ENCODE peak calls at places on chromosomes 16 and 17, in four cellular contexts. D is neuronal stem cell, F is trophoblast cell, G is H1. L is an unnamed sample.

GRCh38 chr17:55023626-55024025 is 55.1 kb downstream of the STXBP4 start:
- DNase-seq in D (no peak), F (no peak), G (no peak), L (no peak)

GRCh38 chr16:89143911-89144675 is 27.5 kb upstream of the CDH15 start:
- DNase-seq in D (no peak), F (no peak), G (no peak), L (no peak)

GRCh38 chr16:82736161-82736697 is 109.5 kb downstream of the CDH13 start:
- DNase-seq in D (no peak), F (no peak), G (no peak), L (no peak)

GRCh38 chr16:69190046-69190588 is 3.2 kb downstream of the SNTB2 start:
- DNase-seq in D (no peak), F (no peak), G (no peak), L (no peak)

GRCh38 chr17:9890124-9890523 is 14.9 kb downstream of the RCVRN start:
- DNase-seq in D (peak), F (peak), G (peak), L (no peak)

GRCh38 chr16:3173892-3174617 is 13.9 kb upstream of the OR1F1 start:
- DNase-seq in D (no peak), F (no peak), G (peak), L (peak)

GRCh38 chr16:48816393-48816792 is 206.4 kb upstream of the N4BP1 start:
- DNase-seq in D (no peak), F (no peak), G (no peak), L (no peak)

GRCh38 chr16:616771-617586 is 13.8 kb upstream of the WFIKKN1 start:
- DNase-seq in D (no peak), F (no peak), G (no peak), L (no peak)

GRCh38 chr16:80023865-80024264 is 423.3 kb upstream of the MAF start:
- DNase-seq in D (no peak), F (peak), G (no peak), L (peak)

GRCh38 chr16:87635541-87636049 is 33.3 kb downstream of the JPH3 start:
- DNase-seq in D (peak), F (peak), G (peak), L (peak)

GRCh38 chr16:21264226-21265036 is 13.7 kb downstream of the CRYM start:
- DNase-seq in D (no peak), F (no peak), G (no peak), L (no peak)

GRCh38 chr17:44069974-44070454 is 521 bp upstream of the G6PC3 start:
- DNase-seq in D (no peak), F (peak), G (no peak), L (peak)

GRCh38 chr16:82011199-82011641 is at the start of gene SDR42E1:
- DNase-seq in D (no peak), F (no peak), G (no peak), L (no peak)

GRCh38 chr16:396605-397004 is 394 bp upstream of the NME4 start:
- DNase-seq in D (no peak), F (peak), G (peak), L (peak)

GRCh38 chr17:9958586-9959281 is 53.7 kb upstream of the RCVRN start:
- DNase-seq in D (peak), F (no peak), G (no peak), L (no peak)

GRCh38 chr17:57045868-57046671 is 39.0 kb upstream of the AKAP1 start:
- DNase-seq in D (no peak), F (peak), G (no peak), L (no peak)

GRCh38 chr16:83803811-83804210 is 4.0 kb upstream of the HSBP1 start:
- DNase-seq in D (no peak), F (no peak), G (no peak), L (no peak)
- H2BK12ac ChIP-seq in D (no peak), F (no peak), G (peak), L (no peak)

DNA sequence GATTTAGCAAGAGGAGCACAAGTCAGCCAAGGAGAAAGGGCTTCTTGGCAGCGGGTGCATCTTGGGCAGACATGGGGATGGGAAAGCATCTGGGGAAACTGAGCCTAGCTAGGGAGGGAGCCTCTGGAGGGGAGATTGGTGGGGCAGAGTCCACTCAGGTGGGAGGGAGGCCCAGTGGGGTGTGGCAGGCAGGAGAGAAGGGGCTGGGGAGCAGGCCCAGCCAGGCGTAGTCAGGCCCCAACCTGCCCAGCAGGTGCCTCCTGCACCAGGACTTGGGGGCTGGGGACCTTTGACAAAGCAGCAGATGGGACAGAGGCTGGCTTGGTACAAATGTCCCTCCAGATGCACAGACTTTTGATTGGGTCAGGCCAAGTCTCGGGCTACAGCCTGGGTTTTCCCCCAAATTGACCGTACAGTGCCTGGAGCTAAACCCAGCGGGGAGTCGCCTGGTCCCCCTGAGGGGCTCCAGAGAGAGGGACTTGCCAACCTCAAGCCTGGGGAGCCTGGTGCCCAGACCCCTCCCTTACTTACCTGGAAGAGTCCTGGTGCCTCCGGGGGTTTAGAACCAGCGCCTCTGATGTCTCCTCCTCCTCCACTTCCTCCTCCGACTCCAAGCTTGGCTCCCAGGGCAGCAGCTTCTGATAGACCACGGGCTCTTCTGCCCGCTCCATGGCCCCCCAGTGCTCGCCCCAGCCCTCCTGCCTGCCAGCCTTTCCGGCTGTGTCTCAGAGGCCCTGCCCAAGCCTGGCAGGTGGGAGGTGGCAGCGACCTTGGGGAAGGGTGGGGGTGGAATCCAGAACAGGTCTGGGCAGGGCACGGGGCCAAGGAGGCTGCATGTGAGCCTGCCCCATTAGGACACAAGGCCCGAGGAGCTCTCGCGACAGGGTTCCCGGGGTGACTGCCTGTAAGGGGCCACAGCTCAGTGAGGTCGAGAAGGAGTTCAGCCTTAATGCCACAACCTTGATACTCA is at the start of gene GGT6:
- DNase-seq in D (no peak), F (no peak), G (no peak), L (no peak)
- H3K4me3 ChIP-seq in D (no peak), F (no peak), G (no peak), L (no peak)

GRCh38 chr17:41935641-41936040 is 5.2 kb downstream of the ODAD4 start:
- DNase-seq in D (no peak), F (peak), G (no peak), L (no peak)

GRCh38 chr17:41932821-41933389 is 2.5 kb downstream of the ODAD4 start:
- DNase-seq in D (no peak), F (no peak), G (no peak), L (no peak)

GRCh38 chr17:41928693-41929251 is 1.6 kb upstream of the ODAD4 start:
- DNase-seq in D (no peak), F (no peak), G (no peak), L (no peak)

GRCh38 chr17:41925991-41926590 is 4.3 kb upstream of the ODAD4 start:
- DNase-seq in D (no peak), F (no peak), G (no peak), L (no peak)

GRCh38 chr17:41930009-41930832 is at the start of gene ODAD4:
- DNase-seq in D (peak), F (peak), G (peak), L (peak)
- H2BK12ac ChIP-seq in D (no peak), F (peak), G (no peak), L (peak)

GRCh38 chr16:70250748-70251650 is 741 bp downstream of the EXOSC6 start:
- DNase-seq in D (peak), F (peak), G (peak), L (peak)
- H3K4me3 ChIP-seq in D (peak), F (peak), G (peak), L (peak)

DNA sequence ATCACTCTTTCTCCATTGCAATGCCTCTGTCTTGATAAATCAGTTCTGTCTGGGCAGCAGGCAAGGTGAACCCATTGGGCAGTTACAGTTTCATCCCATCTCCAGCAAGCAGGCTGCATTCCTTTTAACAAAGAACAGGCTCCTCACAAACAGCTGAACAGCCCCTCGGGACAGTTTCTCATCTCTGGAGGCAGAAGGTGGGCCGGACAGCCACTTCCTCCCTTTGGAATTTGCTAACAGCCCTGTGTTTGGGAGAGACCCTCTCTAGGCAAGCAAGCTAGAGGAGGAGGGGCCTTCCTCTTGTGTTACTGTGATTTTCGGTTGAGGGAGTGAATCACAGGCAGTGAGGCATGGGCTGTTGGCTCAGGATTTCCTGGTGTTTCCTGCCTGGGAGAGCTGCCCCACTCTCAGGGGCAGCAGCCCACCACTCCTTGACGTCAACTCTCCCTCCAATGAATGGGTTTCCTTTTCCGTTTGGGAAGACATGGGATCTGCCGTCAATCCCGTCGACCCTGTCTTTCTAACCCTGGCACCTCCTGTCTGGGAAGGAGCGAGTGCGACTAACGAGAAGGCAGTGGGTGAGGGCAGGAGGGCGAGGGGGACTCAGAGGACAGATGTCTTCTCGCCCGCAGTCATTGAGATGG is 3.7 kb upstream of the PGS1 start:
- DNase-seq in D (peak), F (peak), G (peak), L (peak)
- H2BK12ac ChIP-seq in D (peak), F (peak), G (peak), L (peak)

GRCh38 chr17:68832140-68832871 is 122.9 kb downstream of the ABCA8 start:
- DNase-seq in D (no peak), F (no peak), G (no peak), L (no peak)
- H3K4me3 ChIP-seq in D (no peak), F (no peak), G (no peak), L (no peak)

GRCh38 chr17:82832411-82832810 is 7.4 kb downstream of the ZNF750 start:
- DNase-seq in D (no peak), F (no peak), G (no peak), L (no peak)
- H2BK12ac ChIP-seq in D (no peak), F (no peak), G (no peak), L (no peak)

L was measured in mesenchymal stem cell.